ENCODE peak calls at places on chromosomes 5 and 9, in ten cellular contexts. Y is pancreas, E is GM23338, D is PC-9, O is esophagus squamous epithelium, I is heart right ventricle, A is heart left ventricle, T is fibroblast of lung, V is psoas muscle, U is cardiac muscle cell. B is an unnamed sample.

GRCh38 chr5:131986161-131986912 is 25.1 kb downstream of the ACSL6 start:
- DNase-seq in E (no peak), T (no peak), U (no peak), I (no peak), O (no peak), A (no peak), V (no peak), Y (no peak), D (no peak), B (no peak)

GRCh38 chr5:149937610-149938009 is 7.0 kb downstream of the PDE6A start:
- DNase-seq in V (no peak), U (no peak), A (no peak), O (no peak), Y (no peak), I (no peak), T (no peak), E (no peak), D (peak; percentile 83), B (no peak)

GRCh38 chr5:111070272-111071134 is 1.0 kb upstream of the TSLP start:
- DNase-seq in V (no peak), A (peak; percentile 30), E (peak; percentile 83), Y (no peak), O (no peak), T (peak; percentile 41), I (no peak), U (peak; percentile 69), D (no peak), B (no peak)

GRCh38 chr5:171712616-171713015 is 73.0 kb upstream of the SMIM23 start:
- DNase-seq in Y (no peak), I (peak; percentile 3), O (no peak), A (no peak), E (no peak), V (no peak), D (no peak), T (no peak), U (no peak), B (no peak)

GRCh38 chr5:61327761-61328753 is 4.0 kb upstream of the ZSWIM6 start:
- DNase-seq in D (peak; percentile 69), I (no peak), V (no peak), T (peak; percentile 90), O (no peak), E (peak; percentile 40), Y (no peak), U (no peak), A (no peak), B (no peak)

GRCh38 chr9:136135326-136136126 is 16.9 kb upstream of the TMEM250 start:
- DNase-seq in Y (no peak), D (no peak), I (no peak), U (peak; percentile 39), V (no peak), E (no peak), O (no peak), A (no peak), T (no peak), B (no peak)

GRCh38 chr5:55540024-55540423 is 5.3 kb upstream of the PLPP1 start:
- DNase-seq in T (peak; percentile 23), V (no peak), A (no peak), D (peak; percentile 38), O (no peak), Y (no peak), I (no peak), U (no peak), E (no peak), B (no peak)

GRCh38 chr9:114382951-114383865 is 4.6 kb downstream of the AKNA start:
- DNase-seq in E (peak; percentile 83), U (peak; percentile 67), T (peak; percentile 27), Y (no peak), A (peak; percentile 66), I (peak; percentile 70), D (no peak), V (peak; percentile 52), O (no peak), B (peak; percentile 15)

GRCh38 chr5:43555895-43556606 is 826 bp downstream of the PAIP1 start:
- DNase-seq in T (peak; percentile 51), O (no peak), E (peak; percentile 79), A (peak; percentile 73), Y (peak; percentile 73), D (no peak), I (peak; percentile 65), V (peak; percentile 78), U (peak; percentile 57), B (peak; percentile 72)

GRCh38 chr5:113514263-113514590 is 733 bp downstream of the YTHDC2 start:
- DNase-seq in U (peak; percentile 44), A (no peak), V (no peak), D (no peak), O (no peak), E (no peak), Y (peak; percentile 28), I (no peak), T (no peak), B (no peak)

GRCh38 chr5:143889986-143890385 is 78.0 kb downstream of the HMHB1 start:
- DNase-seq in Y (no peak), T (peak; percentile 68), U (no peak), I (no peak), E (no peak), V (no peak), A (no peak), O (no peak), D (no peak), B (no peak)

GRCh38 chr9:126366366-126367011 is 39.9 kb downstream of the MVB12B start:
- DNase-seq in T (peak; percentile 36), V (no peak), U (no peak), Y (no peak), O (no peak), A (peak; percentile 50), D (no peak), I (no peak), E (no peak), B (no peak)

GRCh38 chr9:125839322-125839721 is 92.1 kb downstream of the PBX3 start:
- DNase-seq in I (no peak), Y (no peak), D (no peak), U (no peak), T (no peak), E (no peak), O (no peak), A (no peak), V (no peak), B (no peak)

GRCh38 chr9:119839888-119840287 is 470.7 kb upstream of the BRINP1 start:
- DNase-seq in O (no peak), V (no peak), D (no peak), A (no peak), Y (no peak), T (peak; percentile 66), E (peak; percentile 6), I (no peak), U (no peak), B (no peak)

GRCh38 chr5:106311230-106311629 is 1359.5 kb downstream of the EFNA5 start:
- DNase-seq in V (no peak), Y (no peak), A (no peak), O (no peak), I (no peak), E (no peak), T (peak; percentile 44), U (no peak), D (no peak), B (no peak)

GRCh38 chr9:135136481-135136880 is 49.0 kb downstream of the OLFM1 start:
- DNase-seq in I (no peak), O (no peak), Y (no peak), V (no peak), E (no peak), U (no peak), T (no peak), D (no peak), A (no peak), B (no peak)

GRCh38 chr5:103207653-103208052 is 50.9 kb upstream of the MACIR start:
- DNase-seq in V (no peak), Y (no peak), D (no peak), I (no peak), T (peak; percentile 32), U (no peak), O (no peak), E (no peak), A (no peak), B (no peak)

DNA sequence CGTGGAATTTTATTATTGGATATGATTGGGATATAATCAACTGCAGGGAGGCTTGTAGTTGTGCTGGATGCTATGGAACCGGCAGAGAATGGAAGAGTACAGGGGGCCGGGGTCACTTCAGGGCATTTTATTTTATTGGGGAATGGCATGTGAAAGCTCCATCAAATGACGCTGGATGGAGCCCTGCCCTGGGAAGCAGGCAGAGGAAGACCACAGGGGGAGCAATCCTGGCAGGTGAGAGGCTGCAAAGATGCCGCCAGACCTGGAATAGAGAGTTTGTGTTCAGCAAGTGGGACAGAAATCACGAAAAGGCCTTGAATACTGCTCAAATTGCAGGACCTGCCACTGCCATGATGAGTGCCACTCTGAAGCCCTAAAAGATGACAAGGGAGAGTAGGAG is 30.9 kb upstream of the TGFBI start:
- DNase-seq in O (no peak), I (no peak), E (peak; percentile 65), A (no peak), T (no peak), D (no peak), U (no peak), V (no peak), Y (no peak), B (no peak)
- H3K4me1 ChIP-seq in O (peaks cover 11% of the 10 kb centered on the region), I (peaks cover 4% of the 10 kb centered on the region), E (no peaks in the 10 kb centered on the region), A (no peaks in the 10 kb centered on the region), T (peaks cover 35% of the 10 kb centered on the region), D (peaks cover 6% of the 10 kb centered on the region), U (no peaks in the 10 kb centered on the region), V (no peaks in the 10 kb centered on the region), Y (no peaks in the 10 kb centered on the region), B (no peaks in the 10 kb centered on the region)

GRCh38 chr5:134603059-134603458 is 29.6 kb downstream of the SAR1B start:
- DNase-seq in E (no peak), U (no peak), I (no peak), O (no peak), V (no peak), A (no peak), Y (no peak), T (peak; percentile 77), D (no peak), B (no peak)
- TF ChIP-seq CTCF in E (no peak), U (no peak), I (no peak), O (no peak), V (no peak), A (no peak), Y (no peak), T (no peak), D (no peak), B (no peak)

DNA sequence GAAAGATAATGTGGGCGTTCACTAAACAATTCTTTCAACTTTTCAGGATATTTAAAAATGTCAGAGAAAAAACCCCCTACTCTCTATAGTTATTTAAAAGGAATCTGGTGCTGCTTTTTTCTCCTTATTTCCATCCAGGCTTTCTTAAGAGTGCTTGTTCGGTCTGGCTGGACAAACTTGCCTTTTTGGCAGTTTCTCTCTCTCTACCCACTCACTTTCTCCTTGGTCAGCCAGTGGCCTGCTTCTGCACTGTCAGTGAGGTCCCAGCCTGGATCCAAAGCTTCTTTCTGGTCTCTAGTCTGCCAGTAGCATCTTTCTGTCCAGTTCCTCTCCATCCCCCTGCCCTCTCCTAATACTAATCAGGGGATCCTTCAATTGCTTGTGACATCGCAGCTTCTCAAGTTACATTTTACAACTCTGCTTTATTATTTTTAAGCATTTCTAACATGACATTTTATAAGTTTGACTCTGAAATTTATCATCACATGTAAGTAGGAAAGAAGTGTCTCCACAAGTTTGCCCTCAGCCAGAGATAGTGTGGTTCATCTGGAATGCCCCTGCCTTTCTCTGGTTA is 50.4 kb downstream of the PIK3R1 start:
- DNase-seq in E (no peak), T (peak; percentile 60), A (peak; percentile 32), D (no peak), V (no peak), O (no peak), U (no peak), Y (no peak), I (no peak), B (no peak)
- H3K4me1 ChIP-seq in E (no peaks in the 10 kb centered on the region), T (peaks cover 42% of the 10 kb centered on the region), A (peaks cover 53% of the 10 kb centered on the region), D (no peaks in the 10 kb centered on the region), V (peaks cover 87% of the 10 kb centered on the region), O (peaks cover 52% of the 10 kb centered on the region), U (peaks cover 23% of the 10 kb centered on the region), Y (peaks cover 18% of the 10 kb centered on the region), I (peaks cover 70% of the 10 kb centered on the region), B (peaks cover 82% of the 10 kb centered on the region)

GRCh38 chr5:151523335-151523734 is 67.8 kb downstream of the FAT2 start:
- DNase-seq in A (no peak), Y (no peak), T (peak; percentile 12), O (no peak), U (peak; percentile 22), D (no peak), V (no peak), I (no peak), E (peak; percentile 83), B (peak; percentile 59)
- TF ChIP-seq CTCF in A (no peak), Y (no peak), T (peak; percentile 77), O (no peak), U (peak; percentile 68), D (peak; percentile 76), V (peak; percentile 68), I (peak; percentile 55), E (peak; percentile 98), B (peak; percentile 89)

B was measured in DND-41.